ENCODE peak calls at places on chromosomes 6 and 20, in four cellular contexts. One of them, this sample, is unnamed.

GRCh38 chr6:157063176-157063934 is 260.0 kb downstream of the TMEM242 start:
- DNase-seq in K562: no peak
- DNase-seq in HCT116: no peak
- DNase-seq in suprapubic skin: no peak
- DNase-seq in this sample: no peak

GRCh38 chr6:2132416-2132815 is 113.0 kb downstream of the GMDS start:
- DNase-seq in K562: no peak
- DNase-seq in HCT116: peak; percentile 66
- DNase-seq in suprapubic skin: no peak
- DNase-seq in this sample: no peak

GRCh38 chr20:17833036-17833674 is 133.4 kb downstream of the BANF2 start:
- DNase-seq in HCT116: no peak
- DNase-seq in K562: no peak
- DNase-seq in suprapubic skin: no peak
- DNase-seq in this sample: no peak

GRCh38 chr6:152669894-152670293 is 27.8 kb upstream of the MYCT1 start:
- DNase-seq in K562: no peak
- DNase-seq in suprapubic skin: no peak
- DNase-seq in HCT116: peak; percentile 33
- DNase-seq in this sample: no peak

GRCh38 chr6:109702797-109703196 is 11.7 kb downstream of the FIG4 start:
- DNase-seq in HCT116: no peak
- DNase-seq in K562: no peak
- DNase-seq in suprapubic skin: no peak
- DNase-seq in this sample: no peak

GRCh38 chr6:17042422-17043147 is 59.3 kb upstream of the STMND1 start:
- DNase-seq in HCT116: peak; percentile 34
- DNase-seq in K562: no peak
- DNase-seq in suprapubic skin: no peak
- DNase-seq in this sample: no peak

GRCh38 chr6:93575495-93575894 is 156.1 kb upstream of the EPHA7 start:
- DNase-seq in HCT116: no peak
- DNase-seq in suprapubic skin: no peak
- DNase-seq in K562: no peak
- DNase-seq in this sample: no peak

GRCh38 chr6:36129889-36130671 is at the start of gene MAPK13:
- DNase-seq in suprapubic skin: no peak
- DNase-seq in HCT116: no peak
- DNase-seq in K562: no peak
- DNase-seq in this sample: peak; percentile 66

GRCh38 chr6:35402136-35402855 is 49.8 kb upstream of the FANCE start:
- DNase-seq in K562: no peak
- DNase-seq in HCT116: no peak
- DNase-seq in suprapubic skin: no peak
- DNase-seq in this sample: peak; percentile 79

GRCh38 chr20:401682-402495 is 6.2 kb upstream of the RBCK1 start:
- DNase-seq in K562: peak; percentile 56
- DNase-seq in suprapubic skin: no peak
- DNase-seq in HCT116: peak; percentile 94
- DNase-seq in this sample: no peak

GRCh38 chr20:63054695-63055240 is 48.0 kb upstream of the BHLHE23 start:
- DNase-seq in suprapubic skin: peak; percentile 65
- DNase-seq in K562: no peak
- DNase-seq in HCT116: no peak
- DNase-seq in this sample: no peak

GRCh38 chr20:4805663-4806449 is 84.1 kb downstream of the PRND start:
- DNase-seq in K562: no peak
- DNase-seq in HCT116: no peak
- DNase-seq in suprapubic skin: no peak
- DNase-seq in this sample: no peak

GRCh38 chr6:30364591-30364990 is 19.6 kb downstream of the RPP21 start:
- DNase-seq in K562: no peak
- DNase-seq in HCT116: no peak
- DNase-seq in suprapubic skin: no peak
- DNase-seq in this sample: no peak

GRCh38 chr6:168186438-168186837 is 107.4 kb upstream of the FRMD1 start:
- DNase-seq in suprapubic skin: peak; percentile 37
- DNase-seq in HCT116: no peak
- DNase-seq in K562: no peak
- DNase-seq in this sample: no peak

GRCh38 chr6:138800377-138801150 is 4.7 kb downstream of the ECT2L start:
- DNase-seq in K562: peak; percentile 9
- DNase-seq in suprapubic skin: no peak
- DNase-seq in HCT116: no peak
- DNase-seq in this sample: no peak

GRCh38 chr6:159376443-159377182 is 207.4 kb downstream of the FNDC1 start:
- DNase-seq in suprapubic skin: no peak
- DNase-seq in K562: no peak
- DNase-seq in HCT116: no peak
- DNase-seq in this sample: no peak

GRCh38 chr6:46932526-46932925 is 10.8 kb upstream of the ADGRF5 start:
- DNase-seq in suprapubic skin: no peak
- DNase-seq in K562: no peak
- DNase-seq in HCT116: no peak
- DNase-seq in this sample: no peak

GRCh38 chr20:45407067-45407745 is 883 bp upstream of the DBNDD2 start:
- DNase-seq in suprapubic skin: no peak
- DNase-seq in HCT116: no peak
- DNase-seq in K562: peak; percentile 25
- DNase-seq in this sample: peak; percentile 39

GRCh38 chr6:20198764-20199174 is 13.5 kb downstream of the MBOAT1 start:
- DNase-seq in suprapubic skin: no peak
- DNase-seq in K562: no peak
- DNase-seq in HCT116: no peak
- DNase-seq in this sample: no peak

GRCh38 chr6:36954262-36954931 is at the start of gene PI16:
- DNase-seq in K562: peak; percentile 87
- DNase-seq in HCT116: no peak
- DNase-seq in suprapubic skin: peak; percentile 70
- DNase-seq in this sample: no peak

GRCh38 chr20:17663486-17663885 is 18.6 kb downstream of the RRBP1 start:
- DNase-seq in K562: no peak
- DNase-seq in HCT116: no peak
- DNase-seq in suprapubic skin: no peak
- DNase-seq in this sample: no peak

GRCh38 chr6:72952808-72953630 is 272.3 kb downstream of the KHDC1L start:
- DNase-seq in suprapubic skin: no peak
- DNase-seq in HCT116: no peak
- DNase-seq in K562: no peak
- DNase-seq in this sample: no peak

GRCh38 chr20:23285536-23285935 is 65.1 kb upstream of the NXT1 start:
- DNase-seq in suprapubic skin: peak; percentile 31
- DNase-seq in K562: no peak
- DNase-seq in HCT116: no peak
- DNase-seq in this sample: no peak

GRCh38 chr6:15457121-15457646 is 205.6 kb downstream of the DTNBP1 start:
- DNase-seq in HCT116: no peak
- DNase-seq in suprapubic skin: no peak
- DNase-seq in K562: no peak
- DNase-seq in this sample: no peak

GRCh38 chr20:13302647-13303425 is 81.8 kb downstream of the ISM1 start:
- DNase-seq in suprapubic skin: no peak
- DNase-seq in HCT116: peak; percentile 4
- DNase-seq in K562: peak; percentile 6
- DNase-seq in this sample: no peak

GRCh38 chr20:46767127-46767761 is 57.8 kb downstream of the SLC2A10 start:
- DNase-seq in K562: peak; percentile 56
- DNase-seq in suprapubic skin: no peak
- DNase-seq in HCT116: peak; percentile 46
- DNase-seq in this sample: peak; percentile 50

GRCh38 chr20:38345643-38346042 is 639 bp upstream of the LBP start:
- DNase-seq in K562: no peak
- DNase-seq in HCT116: no peak
- DNase-seq in suprapubic skin: no peak
- DNase-seq in this sample: no peak

GRCh38 chr20:13995841-13996240 is 525 bp downstream of the MACROD2 start:
- DNase-seq in HCT116: no peak
- DNase-seq in suprapubic skin: no peak
- DNase-seq in K562: no peak
- DNase-seq in this sample: peak; percentile 70

GRCh38 chr6:84172080-84172479 is 55.4 kb downstream of the CEP162 start:
- DNase-seq in K562: no peak
- DNase-seq in suprapubic skin: no peak
- DNase-seq in HCT116: no peak
- DNase-seq in this sample: no peak

GRCh38 chr6:84161190-84161589 is 66.3 kb downstream of the CEP162 start:
- DNase-seq in HCT116: no peak
- DNase-seq in suprapubic skin: no peak
- DNase-seq in K562: no peak
- DNase-seq in this sample: no peak

DNA sequence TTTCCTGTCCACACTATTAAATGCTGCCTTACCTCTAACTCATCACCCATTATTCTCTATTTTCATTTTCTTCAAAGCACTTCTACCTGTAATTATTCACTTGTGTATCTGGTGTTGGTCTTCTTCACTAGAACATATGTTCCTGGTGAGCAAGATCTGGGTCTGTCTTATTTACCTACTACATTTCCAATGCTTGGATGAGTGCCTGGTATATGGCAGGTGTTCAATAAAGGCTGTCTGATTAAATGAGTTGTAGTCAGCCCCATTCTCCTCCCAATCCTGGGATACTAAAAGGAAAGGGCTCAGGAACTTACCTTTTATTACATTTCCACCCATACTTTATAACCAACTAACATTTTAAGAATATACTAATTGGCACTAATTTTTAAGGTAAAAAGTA is 61.0 kb downstream of the CEP162 start:
- DNase-seq in suprapubic skin: no peak
- DNase-seq in K562: no peak
- DNase-seq in HCT116: no peak
- DNase-seq in this sample: no peak
- TF ChIP-seq CTCF in suprapubic skin: no peak
- TF ChIP-seq CTCF in K562: no peak
- TF ChIP-seq CTCF in HCT116: no peak
- TF ChIP-seq CTCF in this sample: no peak

GRCh38 chr6:45658396-45658795 is 280.7 kb upstream of the SUPT3H start:
- DNase-seq in K562: no peak
- DNase-seq in suprapubic skin: no peak
- DNase-seq in HCT116: no peak
- DNase-seq in this sample: no peak

GRCh38 chr6:45654673-45655072 is 276.9 kb upstream of the SUPT3H start:
- DNase-seq in K562: no peak
- DNase-seq in HCT116: no peak
- DNase-seq in suprapubic skin: peak; percentile 28
- DNase-seq in this sample: no peak

GRCh38 chr6:45657243-45657642 is 279.5 kb upstream of the SUPT3H start:
- DNase-seq in suprapubic skin: peak; percentile 8
- DNase-seq in HCT116: no peak
- DNase-seq in K562: no peak
- DNase-seq in this sample: no peak

GRCh38 chr6:45653117-45653883 is 275.6 kb upstream of the SUPT3H start:
- DNase-seq in suprapubic skin: peak; percentile 38
- DNase-seq in K562: no peak
- DNase-seq in HCT116: no peak
- DNase-seq in this sample: no peak

DNA sequence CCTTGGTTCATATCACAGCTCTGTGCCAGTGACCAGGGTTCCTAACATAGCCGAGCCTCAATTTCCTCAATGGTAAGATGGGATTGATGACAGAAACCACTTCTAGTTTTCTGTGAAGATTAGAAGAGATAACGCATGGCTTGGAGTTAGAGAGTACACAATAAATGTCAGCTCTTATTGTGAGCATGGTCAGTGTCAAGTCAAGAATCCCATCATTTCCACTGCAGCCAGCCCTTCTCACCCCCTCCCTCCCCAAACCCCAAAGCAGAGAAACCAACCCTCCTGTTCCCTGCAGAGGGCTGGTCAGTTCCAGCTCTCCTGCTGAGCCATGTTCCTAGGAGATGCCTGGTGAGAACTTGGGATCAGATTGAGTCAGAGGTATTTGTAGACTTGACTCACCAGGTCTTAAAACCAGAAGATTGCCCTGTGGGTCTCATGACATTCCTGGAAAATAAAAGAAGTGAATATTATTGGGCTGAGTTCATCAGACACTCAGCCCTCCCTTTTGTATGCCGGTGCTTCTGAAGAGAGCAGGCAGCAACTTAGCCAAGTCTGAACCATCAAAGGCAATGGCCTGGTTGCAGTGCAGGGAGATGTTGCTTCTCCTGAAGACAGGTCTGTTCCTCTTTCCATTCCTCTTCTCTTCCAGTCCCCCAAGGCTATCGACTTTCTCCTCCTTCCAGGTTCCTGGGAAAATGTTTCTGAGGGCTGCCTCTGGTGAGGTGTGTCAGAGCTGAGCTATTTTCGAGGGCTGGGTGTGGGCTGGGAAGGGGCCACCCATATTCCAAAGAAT is 278.1 kb upstream of the SUPT3H start:
- DNase-seq in suprapubic skin: peak; percentile 41
- DNase-seq in HCT116: peak; percentile 94
- DNase-seq in K562: no peak
- DNase-seq in this sample: no peak
- TF ChIP-seq POLR2AphosphoS5 in suprapubic skin: no peak
- TF ChIP-seq POLR2AphosphoS5 in HCT116: peak; percentile 57
- TF ChIP-seq POLR2AphosphoS5 in K562: no peak
- TF ChIP-seq POLR2AphosphoS5 in this sample: no peak

DNA sequence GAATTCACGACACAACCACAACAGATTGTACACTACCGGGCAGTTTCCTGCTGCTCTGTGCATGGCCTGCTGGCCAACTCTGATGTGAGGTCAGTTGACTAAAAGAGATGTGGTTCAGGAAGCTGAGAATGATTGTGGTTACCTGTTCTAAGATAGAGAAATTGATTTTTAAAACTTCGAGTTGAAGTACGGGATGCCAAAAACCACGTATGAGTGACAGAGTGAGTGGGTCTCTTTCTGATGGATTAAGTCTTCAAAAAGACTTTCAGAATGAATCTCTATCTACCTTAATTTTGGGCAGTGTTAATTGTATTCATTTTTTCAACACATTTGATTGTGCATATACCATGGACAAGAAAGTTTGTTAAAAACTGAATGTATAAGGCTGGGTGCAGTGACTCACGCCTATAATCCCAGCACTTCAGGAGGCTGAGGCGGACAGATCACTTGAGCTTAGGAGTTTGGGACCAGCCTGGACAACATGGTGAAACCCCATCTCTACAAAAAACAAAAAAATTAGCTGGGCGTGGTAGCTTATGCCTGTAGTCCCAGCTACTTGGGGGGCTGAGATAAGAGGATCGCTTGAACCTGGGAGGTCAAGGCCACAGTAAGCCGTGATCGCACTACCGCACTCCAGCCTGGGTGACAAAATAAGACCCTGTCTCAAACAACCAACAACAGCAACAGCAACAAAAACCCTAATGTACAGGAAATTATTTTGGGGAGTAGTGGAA is 121.2 kb downstream of the SGK1 start:
- DNase-seq in K562: peak; percentile 86
- DNase-seq in HCT116: no peak
- DNase-seq in suprapubic skin: no peak
- DNase-seq in this sample: no peak
- H3K4me1 ChIP-seq in K562: peaks cover 45% of the 10 kb centered on the region
- H3K4me1 ChIP-seq in HCT116: no peaks in the 10 kb centered on the region
- H3K4me1 ChIP-seq in suprapubic skin: no peaks in the 10 kb centered on the region
- H3K4me1 ChIP-seq in this sample: no peaks in the 10 kb centered on the region

DNA sequence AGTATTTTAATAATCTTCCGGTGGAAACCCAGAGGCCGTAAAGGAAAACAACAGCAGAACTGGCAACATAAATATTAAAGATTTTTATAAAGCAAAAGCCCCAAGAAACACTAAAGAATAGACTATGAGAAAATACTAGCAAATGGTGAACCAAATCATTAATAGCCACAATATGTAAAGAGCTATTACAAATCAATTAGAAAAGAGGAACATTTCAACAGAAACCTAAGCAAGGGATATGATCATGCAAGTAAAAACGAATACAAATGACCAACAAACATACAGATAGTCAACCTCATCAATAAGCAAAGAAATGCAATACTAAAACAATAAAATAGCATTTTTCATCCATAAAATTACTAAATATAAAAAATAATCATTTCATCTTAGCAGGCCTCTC is 3.6 kb downstream of the FBXL4 start:
- DNase-seq in suprapubic skin: no peak
- DNase-seq in K562: no peak
- DNase-seq in HCT116: no peak
- DNase-seq in this sample: no peak
- TF ChIP-seq CTCF in suprapubic skin: no peak
- TF ChIP-seq CTCF in K562: no peak
- TF ChIP-seq CTCF in HCT116: no peak
- TF ChIP-seq CTCF in this sample: no peak

This sample was measured in stomach.